ENCODE peak calls at places on chromosome 2, in five cellular contexts. A is mammary epithelial cell, F is NT2/D1, U is A673, P is BJ. K is an unnamed sample. For H3K36me3 and H3K27me3, the result is how much of the 10 kb centered on the place peaks cover.

GRCh38 chr2:227125506-227125905 is 38.5 kb downstream of the COL4A4 start:
- DNase-seq in F (peak), U (no peak), A (no peak), P (no peak), K (no peak)

GRCh38 chr2:237315170-237315880 is 98.6 kb downstream of the COL6A3 start:
- DNase-seq in F (peak), A (no peak), P (peak), U (peak), K (no peak)

GRCh38 chr2:98242006-98242405 is 104.2 kb upstream of the CNGA3 start:
- DNase-seq in U (no peak), P (no peak), F (no peak), A (no peak), K (no peak)

GRCh38 chr2:162711832-162712540 is 126.6 kb downstream of the KCNH7 start:
- DNase-seq in P (no peak), A (no peak), U (no peak), F (peak), K (no peak)

GRCh38 chr2:45353879-45354278 is 257.2 kb downstream of the SRBD1 start:
- DNase-seq in A (peak), F (no peak), U (no peak), P (peak), K (no peak)

GRCh38 chr2:95025406-95026319 is at the start of gene MAL:
- DNase-seq in U (peak), P (no peak), A (peak), F (peak), K (peak)

GRCh38 chr2:238092486-238093035 is 7.6 kb upstream of the ESPNL start:
- DNase-seq in U (no peak), P (no peak), A (no peak), F (no peak), K (no peak)

GRCh38 chr2:200320344-200320743 is 13.9 kb downstream of the SPATS2L start:
- DNase-seq in P (no peak), A (peak), F (no peak), U (no peak), K (no peak)

GRCh38 chr2:158359846-158360245 is 96.7 kb downstream of the CCDC148 start:
- DNase-seq in P (no peak), U (peak), A (peak), F (peak), K (no peak)

GRCh38 chr2:66843856-66844255 is 408.9 kb downstream of the MEIS1 start:
- DNase-seq in P (no peak), U (no peak), A (no peak), F (no peak), K (no peak)

GRCh38 chr2:9813312-9814128 is 29.8 kb upstream of the TAF1B start:
- DNase-seq in P (no peak), F (peak), U (peak), A (peak), K (peak)

GRCh38 chr2:177633111-177633510 is 240.5 kb downstream of the AGPS start:
- DNase-seq in P (no peak), U (no peak), A (peak), F (no peak), K (no peak)

GRCh38 chr2:129336276-129336675 is 643.2 kb upstream of the RAB6C start:
- DNase-seq in U (no peak), P (no peak), F (no peak), A (no peak), K (no peak)

GRCh38 chr2:28428486-28428885 is 35.8 kb downstream of the FOSL2 start:
- DNase-seq in U (no peak), A (no peak), P (no peak), F (no peak), K (no peak)

GRCh38 chr2:226791487-226792081 is 8.0 kb downstream of the IRS1 start:
- DNase-seq in U (peak), A (peak), P (no peak), F (peak), K (no peak)

GRCh38 chr2:41160439-41160838 is 708.5 kb upstream of the SLC8A1 start:
- DNase-seq in P (no peak), F (no peak), A (no peak), U (no peak), K (no peak)

GRCh38 chr2:80068068-80068467 is 236.5 kb downstream of the LRRTM1 start:
- DNase-seq in A (no peak), F (no peak), P (no peak), U (no peak), K (no peak)

GRCh38 chr2:206113148-206113547 is 27.2 kb upstream of the INO80D start:
- DNase-seq in A (peak), P (no peak), U (no peak), F (no peak), K (no peak)

GRCh38 chr2:209629622-209630021 is 142.0 kb upstream of the UNC80 start:
- DNase-seq in F (no peak), U (no peak), P (peak), A (peak), K (no peak)

GRCh38 chr2:165058471-165059265 is 103.3 kb upstream of the SLC38A11 start:
- DNase-seq in U (no peak), P (no peak), A (no peak), F (no peak), K (no peak)

GRCh38 chr2:162266468-162266754 is 23.2 kb upstream of the FAP start:
- DNase-seq in P (no peak), F (no peak), U (no peak), A (no peak), K (no peak)

GRCh38 chr2:62461707-62462106 is 44.3 kb downstream of the TMEM17 start:
- DNase-seq in F (no peak), A (peak), P (no peak), U (no peak), K (no peak)

GRCh38 chr2:81481242-81481993 is 1176.9 kb upstream of the LRRTM1 start:
- DNase-seq in F (no peak), P (no peak), U (no peak), A (no peak), K (no peak)

GRCh38 chr2:101349893-101350662 is 37.2 kb downstream of the CREG2 start:
- DNase-seq in P (no peak), U (no peak), F (no peak), A (peak), K (no peak)

GRCh38 chr2:42192642-42193566 is 23.8 kb downstream of the EML4 start:
- DNase-seq in U (no peak), P (no peak), F (no peak), A (no peak), K (no peak)

GRCh38 chr2:189291460-189291859 is 111.9 kb upstream of the COL5A2 start:
- DNase-seq in U (no peak), P (no peak), F (no peak), A (no peak), K (no peak)

GRCh38 chr2:20447437-20448245 is 767 bp downstream of the RHOB start:
- DNase-seq in P (no peak), F (no peak), A (peak), U (peak), K (no peak)

GRCh38 chr2:182559623-182560022 is 132.8 kb upstream of the PDE1A start:
- DNase-seq in F (no peak), U (no peak), A (peak), P (no peak), K (no peak)

GRCh38 chr2:16322308-16323130 is 343.1 kb downstream of the CYRIA start:
- DNase-seq in P (no peak), A (no peak), F (no peak), U (no peak), K (no peak)

GRCh38 chr2:47783491-47784330 is 766 bp downstream of the MSH6 start:
- DNase-seq in F (peak), P (no peak), U (peak), A (peak), K (peak)

GRCh38 chr2:37648316-37649011 is 23.0 kb downstream of the CDC42EP3 start:
- DNase-seq in F (no peak), U (no peak), P (no peak), A (no peak), K (no peak)

GRCh38 chr2:200618590-200619021 is 32.8 kb downstream of the AOX1 start:
- DNase-seq in F (no peak), A (no peak), U (peak), P (no peak), K (no peak)

GRCh38 chr2:196500686-196501431 is 138.7 kb upstream of the CCDC150 start:
- DNase-seq in F (peak), A (peak), U (peak), P (no peak), K (no peak)

GRCh38 chr2:226728996-226729395 is 70.6 kb downstream of the IRS1 start:
- DNase-seq in U (no peak), F (no peak), P (no peak), A (no peak), K (no peak)

GRCh38 chr2:72142743-72143440 is 4.8 kb downstream of the CYP26B1 start:
- DNase-seq in P (no peak), A (no peak), U (no peak), F (no peak), K (no peak)
- H3K4me3 ChIP-seq in P (no peak), A (no peak), U (no peak), F (peak), K (no peak)

GRCh38 chr2:181527058-181527457 is 69.9 kb downstream of the ITGA4 start:
- DNase-seq in U (no peak), P (no peak), F (no peak), A (no peak), K (no peak)
- H3K36me3 ChIP-seq in U (under half), P (under half), F (under half), A (under half), K (under half)

GRCh38 chr2:120348134-120349103 is 2.5 kb downstream of the INHBB start:
- DNase-seq in U (no peak), F (no peak), A (no peak), P (no peak), K (no peak)

GRCh38 chr2:120350801-120351324 is 4.9 kb downstream of the INHBB start:
- DNase-seq in F (no peak), U (no peak), P (no peak), A (no peak), K (no peak)

GRCh38 chr2:120349125-120349921 is 3.4 kb downstream of the INHBB start:
- DNase-seq in P (no peak), F (no peak), U (no peak), A (no peak), K (no peak)

GRCh38 chr2:120347387-120348010 is 1.6 kb downstream of the INHBB start:
- DNase-seq in F (no peak), P (no peak), U (no peak), A (no peak), K (no peak)

DNA sequence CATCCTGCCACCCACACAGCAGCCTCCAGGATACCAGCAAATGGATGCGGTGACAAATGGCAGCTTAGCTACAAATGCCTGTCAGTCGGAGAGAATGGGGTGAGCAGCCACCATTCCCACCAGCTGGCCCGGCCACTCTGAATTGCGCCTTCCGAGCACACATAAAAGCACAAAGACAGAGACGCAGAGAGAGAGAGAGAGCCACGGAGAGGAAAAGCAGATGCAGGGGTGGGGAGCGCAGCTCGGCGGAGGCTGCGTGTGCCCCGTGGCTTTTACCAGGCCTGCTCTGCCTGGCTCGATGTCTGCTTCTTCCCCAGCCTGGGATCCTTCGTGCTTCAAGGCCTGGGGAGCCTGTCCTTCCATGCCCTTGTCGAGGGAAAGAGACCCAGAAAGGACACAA is 4.2 kb downstream of the INHBB start:
- DNase-seq in U (no peak), F (no peak), A (no peak), P (no peak), K (no peak)
- H3K27me3 ChIP-seq in U (under half), F (half or more), A (under half), P (under half), K (under half)

DNA sequence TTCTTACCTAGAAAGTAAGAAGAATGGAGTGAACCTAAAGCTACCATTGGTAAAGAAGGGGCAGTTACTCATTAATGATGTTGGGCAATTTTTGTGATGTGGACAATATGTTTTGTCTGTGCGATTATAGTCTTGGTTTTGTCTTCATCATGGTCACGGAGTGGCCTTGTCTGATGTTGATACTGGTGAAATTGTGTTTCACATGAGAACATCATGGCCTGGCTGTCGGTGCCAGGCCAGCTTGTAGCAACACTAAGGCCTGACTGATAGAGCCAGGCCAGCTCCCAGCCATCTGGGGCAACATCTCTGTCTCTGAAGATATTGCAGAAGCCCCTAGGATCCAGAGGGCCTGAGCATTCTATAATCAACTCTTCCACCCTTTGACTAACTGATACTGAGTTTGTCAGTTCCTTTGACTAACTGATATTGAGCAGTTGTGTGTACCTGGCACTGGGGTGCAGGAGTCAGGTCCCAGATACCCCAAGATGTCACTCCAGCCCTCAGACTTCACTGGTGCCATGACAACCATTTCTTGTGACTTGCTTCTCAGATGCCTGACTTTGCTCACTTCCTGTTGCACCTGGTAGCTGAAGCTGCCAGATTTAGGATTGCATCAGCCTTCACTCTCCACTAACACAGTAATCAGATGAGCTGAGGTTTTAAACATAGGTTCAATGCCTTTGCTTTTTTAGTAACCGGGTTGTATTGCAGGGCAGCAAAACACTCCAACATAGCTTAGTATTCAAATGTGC is 62.5 kb downstream of the RPIA start:
- DNase-seq in U (no peak), A (peak), F (no peak), P (no peak), K (no peak)
- H3K4me3 ChIP-seq in U (no peak), A (no peak), F (no peak), P (no peak), K (no peak)

GRCh38 chr2:231463698-231464575 is at the start of gene NCL:
- DNase-seq in A (peak), F (peak), P (peak), U (peak), K (no peak)

GRCh38 chr2:231469568-231469920 is 5.3 kb upstream of the NCL start:
- DNase-seq in A (no peak), P (no peak), U (no peak), F (no peak), K (no peak)

GRCh38 chr2:231467613-231468525 is 3.6 kb upstream of the NCL start:
- DNase-seq in F (no peak), A (no peak), U (no peak), P (no peak), K (no peak)

GRCh38 chr2:231464576-231465540 is 574 bp upstream of the NCL start:
- DNase-seq in A (no peak), F (no peak), P (no peak), U (peak), K (peak)

GRCh38 chr2:231467016-231467545 is 2.8 kb upstream of the NCL start:
- DNase-seq in U (no peak), F (no peak), P (no peak), A (no peak), K (no peak)
- H3K36me3 ChIP-seq in U (under half), F (under half), P (under half), A (under half), K (under half)

GRCh38 chr2:120400546-120400945 is 54.6 kb downstream of the INHBB start:
- DNase-seq in P (no peak), U (no peak), F (no peak), A (no peak), K (no peak)
- H3K27me3 ChIP-seq in P (under half), U (under half), F (under half), A (under half), K (under half)

GRCh38 chr2:172571245-172571644 is 15.4 kb downstream of the PDK1 start:
- DNase-seq in F (no peak), A (no peak), U (no peak), P (no peak), K (no peak)

GRCh38 chr2:172572981-172573380 is 17.1 kb downstream of the PDK1 start:
- DNase-seq in U (no peak), F (no peak), P (no peak), A (no peak), K (no peak)

GRCh38 chr2:172578054-172578453 is 22.2 kb downstream of the PDK1 start:
- DNase-seq in P (no peak), A (peak), U (no peak), F (no peak), K (no peak)

GRCh38 chr2:172578860-172579512 is 23.1 kb downstream of the PDK1 start:
- DNase-seq in P (no peak), F (no peak), A (no peak), U (no peak), K (no peak)

GRCh38 chr2:172574965-172575364 is 19.1 kb downstream of the PDK1 start:
- DNase-seq in P (no peak), U (no peak), A (no peak), F (no peak), K (no peak)
- H3K4me3 ChIP-seq in P (no peak), U (no peak), A (no peak), F (no peak), K (no peak)

GRCh38 chr2:11450791-11451190 is 15.2 kb downstream of the E2F6 start:
- DNase-seq in F (no peak), P (no peak), A (no peak), U (no peak), K (no peak)
- H3K36me3 ChIP-seq in F (half or more), P (under half), A (under half), U (half or more), K (under half)